ENCODE peak calls at places on chromosomes 3 and 15, in nine cellular contexts. I is dorsolateral prefrontal cortex; O is GM23338; J is aorta; F is naive thymus-derived CD4-positive, alpha-beta T cell; S is transverse colon; H is left ventricle myocardium inferior; D is A673; C is sigmoid colon. Z is an unnamed sample.
A peak's percentile ranks its signal among the peaks of the same experiment; 100 is the strongest.

GRCh38 chr3:13706886-13707285 is 158.0 kb downstream of the FBLN2 start:
- DNase-seq in D (no peak), H (no peak), C (peak; percentile 15), F (no peak), J (peak; percentile 15), S (no peak), O (no peak), I (no peak), Z (peak; percentile 19)

GRCh38 chr3:45832691-45833090 is 9.2 kb downstream of the LZTFL1 start:
- DNase-seq in H (no peak), S (no peak), F (no peak), O (peak; percentile 45), D (no peak), J (no peak), I (no peak), C (no peak), Z (no peak)

GRCh38 chr15:36678308-36678707 is 98.9 kb downstream of the CDIN1 start:
- DNase-seq in I (no peak), C (no peak), O (no peak), S (no peak), J (no peak), D (no peak), F (no peak), H (no peak), Z (no peak)

GRCh38 chr3:119294402-119294888 is 262 bp downstream of the ARHGAP31 start:
- DNase-seq in C (peak; percentile 74), I (peak; percentile 27), O (no peak), D (peak; percentile 69), J (peak; percentile 87), F (peak; percentile 62), H (peak; percentile 58), S (peak; percentile 73), Z (peak; percentile 71)

GRCh38 chr3:60304103-60304502 is 947.1 kb downstream of the FHIT start:
- DNase-seq in I (no peak), C (no peak), O (no peak), F (no peak), J (no peak), H (no peak), S (no peak), D (no peak), Z (no peak)

GRCh38 chr3:21795152-21795837 is 44.3 kb upstream of the ZNF385D start:
- DNase-seq in O (no peak), H (peak; percentile 79), D (no peak), J (peak; percentile 49), I (no peak), C (no peak), F (no peak), S (no peak), Z (no peak)

GRCh38 chr15:40949756-40950207 is 3.5 kb upstream of the CHAC1 start:
- DNase-seq in J (no peak), S (peak; percentile 55), H (no peak), C (no peak), I (no peak), D (no peak), O (no peak), F (no peak), Z (no peak)

GRCh38 chr3:58625196-58625595 is 41.4 kb downstream of the FAM3D start:
- DNase-seq in I (no peak), O (no peak), D (no peak), J (no peak), H (no peak), F (no peak), S (no peak), C (no peak), Z (no peak)

GRCh38 chr3:113531826-113532697 is at the start of gene SIDT1:
- DNase-seq in S (peak; percentile 77), J (no peak), I (no peak), H (no peak), D (peak; percentile 16), C (no peak), F (peak; percentile 54), O (peak; percentile 66), Z (peak; percentile 83)

GRCh38 chr3:78919021-78919755 is 848.6 kb downstream of the ROBO1 start:
- DNase-seq in O (no peak), J (no peak), F (no peak), D (peak; percentile 80), H (no peak), C (no peak), S (no peak), I (no peak), Z (no peak)

GRCh38 chr3:66406186-66406585 is 94.6 kb downstream of the LRIG1 start:
- DNase-seq in I (no peak), F (no peak), H (no peak), D (no peak), O (no peak), J (no peak), C (peak; percentile 86), S (no peak), Z (no peak)

GRCh38 chr3:2360815-2361214 is 262.1 kb downstream of the CNTN4 start:
- DNase-seq in S (no peak), D (no peak), C (no peak), I (no peak), O (no peak), F (no peak), J (no peak), H (no peak), Z (no peak)

DNA sequence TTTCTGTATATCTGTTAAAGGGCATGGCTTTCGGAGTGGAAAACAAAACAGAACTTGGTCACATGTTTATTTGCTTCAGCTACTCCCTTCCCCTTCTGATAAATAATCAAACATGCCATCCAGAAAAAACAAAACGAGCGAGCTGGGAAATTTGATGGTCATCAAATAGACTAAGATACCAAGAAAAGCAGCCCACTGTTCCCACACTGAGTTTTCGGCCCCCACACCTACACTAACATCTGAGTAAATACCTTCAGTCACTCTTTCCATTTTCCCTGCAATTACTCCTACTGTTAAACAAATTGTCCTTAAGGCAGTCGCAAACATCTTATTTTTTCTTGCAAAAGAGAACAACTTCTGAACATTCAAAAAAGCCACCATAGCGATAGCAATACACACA is 454.6 kb downstream of the FOXP1 start:
- DNase-seq in I (no peak), J (no peak), O (no peak), S (no peak), F (peak; percentile 30), H (no peak), C (no peak), D (no peak), Z (no peak)
- H3K4me3 ChIP-seq in I (peak overlapping the region; percentile 71), J (peak overlapping the region; percentile 99), O (no peak overlapping the region), S (peak overlapping the region; percentile 45), F (peak overlapping the region; percentile 71), H (peak overlapping the region; percentile 67), C (peak overlapping the region; percentile 52), D (peak overlapping the region; percentile 42), Z (peak overlapping the region; percentile 61)

GRCh38 chr3:195139876-195140240 is 131.1 kb downstream of the XXYLT1 start:
- DNase-seq in S (no peak), I (no peak), H (no peak), J (no peak), O (no peak), F (no peak), D (no peak), C (no peak), Z (no peak)

GRCh38 chr3:195137638-195138588 is 133.0 kb downstream of the XXYLT1 start:
- DNase-seq in C (no peak), J (no peak), I (no peak), F (no peak), S (no peak), D (no peak), H (no peak), O (no peak), Z (no peak)

GRCh38 chr3:195140816-195141793 is 129.9 kb downstream of the XXYLT1 start:
- DNase-seq in F (no peak), I (no peak), C (no peak), S (no peak), H (no peak), D (no peak), J (no peak), O (no peak), Z (no peak)

GRCh38 chr3:195140410-195140809 is 130.5 kb downstream of the XXYLT1 start:
- DNase-seq in C (no peak), F (no peak), I (no peak), H (no peak), D (no peak), J (no peak), S (no peak), O (no peak), Z (no peak)

GRCh38 chr3:195139091-195139875 is 131.7 kb downstream of the XXYLT1 start:
- DNase-seq in S (no peak), H (no peak), F (no peak), J (no peak), O (no peak), I (no peak), D (no peak), C (no peak), Z (no peak)
- H3K27ac ChIP-seq in S (no peak overlapping the region), H (peak overlapping the region; percentile 65), F (no peak overlapping the region), J (no peak overlapping the region), O (no peak overlapping the region), I (no peak overlapping the region), D (no peak overlapping the region), C (peak overlapping the region; percentile 45), Z (peak overlapping the region; percentile 17)

DNA sequence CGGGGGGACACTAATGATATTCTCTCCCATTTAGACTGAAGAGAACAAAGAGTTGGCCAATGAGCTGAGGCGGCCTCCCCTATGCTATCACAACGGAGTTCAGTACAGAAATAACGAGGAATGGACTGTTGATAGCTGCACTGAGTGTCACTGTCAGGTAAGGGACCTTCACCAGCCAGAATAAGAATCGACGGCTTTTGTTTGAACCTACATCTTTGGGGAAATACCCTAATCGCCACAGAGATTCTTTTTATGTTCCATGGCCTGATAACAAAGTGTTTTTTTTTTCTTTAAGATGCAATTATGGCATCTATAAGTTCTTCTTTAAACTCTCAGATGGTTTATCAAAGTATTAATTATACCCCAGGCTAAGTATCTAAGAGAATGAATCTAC is 3.4 kb downstream of the THBS1 start:
- DNase-seq in H (no peak), I (no peak), J (no peak), S (no peak), C (no peak), O (no peak), D (no peak), F (no peak), Z (no peak)
- H3K4me3 ChIP-seq in H (peak overlapping the region; percentile 78), I (no peak overlapping the region), J (no peak overlapping the region), S (peak overlapping the region; percentile 55), C (peak overlapping the region; percentile 74), O (no peak overlapping the region), D (no peak overlapping the region), F (no peak overlapping the region), Z (no peak overlapping the region)

GRCh38 chr3:39806820-39807219 is 2.6 kb upstream of the MYRIP start:
- DNase-seq in I (no peak), D (no peak), O (no peak), C (no peak), H (no peak), S (no peak), F (no peak), J (no peak), Z (no peak)

GRCh38 chr3:39809995-39810595 is 686 bp downstream of the MYRIP start:
- DNase-seq in O (peak; percentile 60), C (no peak), S (no peak), F (no peak), I (no peak), J (no peak), D (no peak), H (no peak), Z (no peak)

GRCh38 chr3:39810647-39811161 is 1.3 kb downstream of the MYRIP start:
- DNase-seq in I (no peak), D (no peak), F (no peak), S (no peak), J (no peak), O (peak; percentile 40), C (no peak), H (no peak), Z (no peak)

GRCh38 chr3:39809181-39809994 is at the start of gene MYRIP:
- DNase-seq in I (peak; percentile 60), H (peak; percentile 61), O (peak; percentile 89), S (peak; percentile 81), F (peak; percentile 23), C (peak; percentile 69), J (peak; percentile 81), D (peak; percentile 47), Z (no peak)

GRCh38 chr3:39808467-39809180 is 785 bp upstream of the MYRIP start:
- DNase-seq in H (no peak), J (peak; percentile 72), F (no peak), D (peak; percentile 3), O (peak; percentile 89), I (no peak), C (no peak), S (no peak), Z (no peak)
- H3K27ac ChIP-seq in H (peak overlapping the region; percentile 38), J (no peak overlapping the region), F (no peak overlapping the region), D (no peak overlapping the region), O (no peak overlapping the region), I (peak overlapping the region; percentile 14), C (no peak overlapping the region), S (peak overlapping the region; percentile 48), Z (no peak overlapping the region)

Z was measured in CD8-positive, alpha-beta memory T cell.